ENCODE peak calls at places on chromosome 2, in nine cellular contexts. B, P, W, Y, I, A, D, T and M are unnamed samples.

GRCh38 chr2:120546077-120546864 is 189.4 kb upstream of the GLI2 start:
- DNase-seq in Y (peak), P (no peak), W (peak), D (no peak), A (no peak), B (peak), I (no peak), T (no peak), M (peak)

GRCh38 chr2:128784626-128785306 is 466.1 kb upstream of the HS6ST1 start:
- DNase-seq in B (no peak), P (no peak), T (no peak), W (no peak), I (no peak), D (no peak), A (no peak), Y (no peak), M (no peak)

GRCh38 chr2:158686166-158686792 is 108.8 kb upstream of the DAPL1 start:
- DNase-seq in A (no peak), T (no peak), B (no peak), I (no peak), Y (no peak), D (no peak), W (no peak), P (peak), M (no peak)

GRCh38 chr2:172906401-172906811 is 169.2 kb upstream of the MAP3K20 start:
- DNase-seq in P (no peak), A (no peak), B (no peak), D (no peak), Y (no peak), T (no peak), W (no peak), I (no peak), M (no peak)

GRCh38 chr2:64558682-64559081 is 34.6 kb downstream of the AFTPH start:
- DNase-seq in T (no peak), B (no peak), D (no peak), Y (no peak), P (no peak), I (no peak), A (no peak), W (no peak), M (no peak)

GRCh38 chr2:237964194-237964577 is 2.6 kb upstream of the UBE2F start:
- DNase-seq in Y (no peak), P (no peak), B (no peak), W (no peak), T (no peak), I (no peak), D (no peak), A (no peak), M (no peak)

GRCh38 chr2:168456526-168457176 is 579 bp downstream of the CERS6 start:
- DNase-seq in W (peak), A (peak), B (peak), I (no peak), Y (no peak), P (no peak), D (peak), T (peak), M (no peak)

GRCh38 chr2:39642054-39642742 is 23.5 kb upstream of the TMEM178A start:
- DNase-seq in B (no peak), I (no peak), D (no peak), A (no peak), W (no peak), T (no peak), P (peak), Y (peak), M (peak)

GRCh38 chr2:29154610-29155009 is 39.4 kb downstream of the CLIP4 start:
- DNase-seq in I (no peak), Y (no peak), W (no peak), T (no peak), D (no peak), B (no peak), A (no peak), P (no peak), M (no peak)

GRCh38 chr2:136114392-136114791 is 3.6 kb downstream of the CXCR4 start:
- DNase-seq in W (no peak), Y (no peak), B (no peak), P (no peak), A (no peak), T (no peak), D (peak), I (no peak), M (no peak)

GRCh38 chr2:69366-70344 is 23.4 kb upstream of the FAM110C start:
- DNase-seq in I (no peak), T (no peak), P (no peak), Y (no peak), D (no peak), B (peak), W (no peak), A (peak), M (no peak)